ENCODE peak calls at places on chromosomes 3 and 15, in nine cellular contexts. T is stimulated activated CD4-positive, alpha-beta T cell treated with anti-CD3 and anti-CD28 coated beads, Interleukin-15, amount 100 ng/mL, for 24 hours; X is Panc1; B is kidney epithelial cell; S is SIG-M5; L is cardiac septum; W is activated CD8-positive, alpha-beta memory T cell treated with anti-CD3 and anti-CD28 coated beads for 1 hour; N is iris pigment epithelial cell; R is body of pancreas. G is an unnamed sample.

GRCh38 chr3:53166781-53167291 is 5.8 kb downstream of the PRKCD start:
- DNase-seq in B (no peak), W (no peak), S (no peak), R (peak; percentile 62), N (peak; percentile 77), L (peak; percentile 89), T (no peak), X (no peak), G (no peak)

GRCh38 chr3:38271552-38271951 is 5.9 kb downstream of the SLC22A13 start:
- DNase-seq in X (no peak), N (no peak), T (no peak), R (no peak), W (no peak), L (no peak), B (no peak), S (no peak), G (no peak)

GRCh38 chr3:40523781-40524180 is 979 bp upstream of the ZNF621 start:
- DNase-seq in B (no peak), R (no peak), N (no peak), X (no peak), W (no peak), T (no peak), S (no peak), L (no peak), G (no peak)

GRCh38 chr3:21962456-21962855 is 211.4 kb upstream of the ZNF385D start:
- DNase-seq in T (no peak), R (no peak), L (no peak), S (no peak), B (no peak), W (no peak), X (no peak), N (peak; percentile 47), G (no peak)

GRCh38 chr3:49378249-49378899 is 20.2 kb upstream of the GPX1 start:
- DNase-seq in W (no peak), T (no peak), N (peak; percentile 83), S (no peak), L (no peak), X (no peak), R (no peak), B (no peak), G (peak; percentile 53)

GRCh38 chr3:53195602-53196574 is 34.9 kb downstream of the PRKCD start:
- DNase-seq in B (no peak), T (peak; percentile 71), W (no peak), X (no peak), L (peak; percentile 81), S (no peak), N (peak; percentile 24), R (peak; percentile 43), G (no peak)

GRCh38 chr3:176147251-176147650 is 1050.0 kb downstream of the TBL1XR1 start:
- DNase-seq in N (no peak), B (no peak), S (no peak), R (no peak), T (no peak), W (no peak), L (no peak), X (no peak), G (no peak)

GRCh38 chr15:70832176-70832575 is 21.8 kb downstream of the LARP6 start:
- DNase-seq in R (no peak), N (no peak), B (no peak), T (no peak), W (no peak), X (no peak), L (peak; percentile 70), S (no peak), G (no peak)

GRCh38 chr15:65646486-65646885 is 24.7 kb downstream of the SLC24A1 start:
- DNase-seq in S (no peak), X (no peak), L (no peak), B (no peak), T (no peak), R (no peak), W (no peak), N (peak; percentile 71), G (no peak)

GRCh38 chr3:57298041-57298440 is 5.6 kb upstream of the ASB14 start:
- DNase-seq in B (peak; percentile 59), L (no peak), N (peak; percentile 62), T (peak; percentile 5), R (no peak), W (no peak), X (peak; percentile 22), S (no peak), G (no peak)

G was measured in AG04449.